ENCODE peak calls at places on chromosomes 2 and 18, in eight cellular contexts. B is HepG2; Z is SW480; S is EH; H is fibroblast of pulmonary artery; A is NCI-H510A treated with DMSO at 0.1 percent for 48 hours; G is CD8-positive, alpha-beta T cell; R is NCI-H2171. C is an unnamed sample.

GRCh38 chr2:213429516-213429915 is 145.3 kb downstream of the SPAG16 start:
- DNase-seq in R (no peak), Z (no peak), H (no peak), S (peak), G (no peak), A (no peak), B (no peak), C (peak)

GRCh38 chr2:12300019-12300602 is 416.6 kb upstream of the TRIB2 start:
- DNase-seq in H (peak), S (peak), G (no peak), R (no peak), B (no peak), Z (no peak), A (no peak), C (peak)

GRCh38 chr2:24683408-24683807 is 109.8 kb downstream of the PTRHD1 start:
- DNase-seq in B (no peak), S (no peak), H (no peak), Z (no peak), R (no peak), A (no peak), G (no peak), C (no peak)

GRCh38 chr2:189298481-189298880 is 118.9 kb upstream of the COL5A2 start:
- DNase-seq in G (no peak), S (peak), H (peak), A (no peak), B (no peak), R (no peak), Z (no peak), C (peak)

GRCh38 chr2:98698896-98699295 is 32.0 kb downstream of the MGAT4A start:
- DNase-seq in R (no peak), A (no peak), G (no peak), S (no peak), Z (no peak), H (no peak), B (no peak), C (no peak)

GRCh38 chr18:23943104-23943503 is 71.5 kb upstream of the TTC39C start:
- DNase-seq in R (no peak), G (no peak), S (no peak), Z (no peak), H (no peak), A (no peak), B (no peak), C (no peak)

GRCh38 chr2:7671312-7671711 is 754.1 kb downstream of the RNF144A start:
- DNase-seq in A (no peak), B (no peak), Z (no peak), G (no peak), H (no peak), S (peak), R (no peak), C (no peak)

GRCh38 chr2:2591542-2591940 is 260.5 kb upstream of the MYT1L start:
- DNase-seq in H (no peak), Z (no peak), B (no peak), R (no peak), A (no peak), S (no peak), G (no peak), C (no peak)

GRCh38 chr2:61950571-61951315 is 45.3 kb downstream of the COMMD1 start:
- DNase-seq in G (no peak), Z (no peak), H (no peak), R (no peak), S (no peak), B (peak), A (no peak), C (no peak)